ENCODE peak calls at places on chromosomes 13 and 19, in ten cellular contexts. E is C1 segment of cervical spinal cord; Z is heart right ventricle; T is stimulated activated CD8-positive, alpha-beta memory T cell treated with anti-CD3 and anti-CD28 coated beads, Interleukin-15, amount 100 ng/mL, for 4 hours; V is NAMALWA; I is stimulated activated CD4-positive, alpha-beta T cell treated with anti-CD3 and anti-CD28 coated beads, Interleukin-4, amount 100 ng/mL, for 1 hour; B is epithelial cell of esophagus; Y is cardiac muscle cell; J is NCI-H2029; O is NCI-H82. S is an unnamed sample.

GRCh38 chr19:30423481-30423880 is 51.3 kb downstream of the ZNF536 start:
- DNase-seq in Y (no peak), O (no peak), T (no peak), B (no peak), V (no peak), E (no peak), Z (peak), J (no peak), I (no peak), S (no peak)

GRCh38 chr13:98471895-98472294 is 105.0 kb downstream of the STK24 start:
- DNase-seq in Y (no peak), E (no peak), Z (peak), J (no peak), I (no peak), V (no peak), B (no peak), O (no peak), T (no peak), S (no peak)

GRCh38 chr19:21910318-21910717 is 74.3 kb upstream of the ZNF43 start:
- DNase-seq in Z (no peak), T (no peak), B (peak), O (no peak), I (no peak), Y (no peak), E (no peak), J (no peak), V (no peak), S (no peak)

GRCh38 chr19:18433735-18434398 is 4.1 kb downstream of the ISYNA1 start:
- DNase-seq in Y (peak), O (no peak), I (no peak), T (no peak), V (no peak), Z (no peak), E (no peak), J (no peak), B (no peak), S (no peak)

GRCh38 chr13:113115363-113116205 is 7.0 kb upstream of the F10 start:
- DNase-seq in I (no peak), T (no peak), J (no peak), E (no peak), B (no peak), Z (no peak), V (no peak), O (no peak), Y (no peak), S (no peak)

GRCh38 chr19:57559008-57559403 is 657 bp downstream of the ZNF550 start:
- DNase-seq in V (peak), Z (peak), E (no peak), Y (peak), O (peak), T (no peak), B (peak), J (no peak), I (peak), S (peak)

GRCh38 chr19:4759388-4760284 is 31.9 kb upstream of the FEM1A start:
- DNase-seq in V (peak), Z (peak), O (peak), I (peak), Y (peak), E (peak), J (peak), T (peak), B (peak), S (peak)

GRCh38 chr13:84279166-84279565 is 396.9 kb upstream of the SLITRK1 start:
- DNase-seq in Y (no peak), T (no peak), E (no peak), O (no peak), B (peak), I (no peak), J (no peak), V (no peak), Z (no peak), S (no peak)

GRCh38 chr19:17424743-17425365 is 5.0 kb downstream of the MVB12A start:
- DNase-seq in T (no peak), J (peak), I (no peak), O (peak), B (peak), V (peak), E (peak), Z (peak), Y (peak), S (peak)

GRCh38 chr19:46537136-46538097 is 41.8 kb upstream of the PNMA8B start:
- DNase-seq in J (peak), T (no peak), Y (peak), B (peak), E (no peak), O (peak), I (peak), V (peak), Z (peak), S (peak)

GRCh38 chr13:26425439-26426358 is 131.8 kb upstream of the WASF3 start:
- DNase-seq in V (no peak), T (no peak), Y (no peak), J (peak), Z (no peak), B (peak), I (no peak), E (no peak), O (no peak), S (no peak)

GRCh38 chr13:72508392-72508791 is 219.0 kb downstream of the MZT1 start:
- DNase-seq in V (no peak), I (no peak), B (no peak), T (no peak), E (no peak), O (peak), J (no peak), Y (no peak), Z (no peak), S (no peak)

GRCh38 chr19:53868091-53868891 is 608 bp downstream of the MYADM start:
- DNase-seq in Z (peak), B (peak), J (peak), V (peak), E (peak), T (no peak), I (peak), Y (peak), O (no peak), S (no peak)

GRCh38 chr13:94596575-94596971 is 621 bp upstream of the TGDS start:
- DNase-seq in V (no peak), J (no peak), I (no peak), B (no peak), Z (no peak), E (no peak), Y (no peak), O (no peak), T (no peak), S (no peak)

GRCh38 chr13:40933508-40933907 is 85.6 kb downstream of the ELF1 start:
- DNase-seq in E (no peak), J (no peak), O (no peak), T (no peak), I (no peak), Y (no peak), B (no peak), V (peak), Z (no peak), S (peak)

GRCh38 chr19:21851596-21852345 is 15.8 kb upstream of the ZNF43 start:
- DNase-seq in Z (peak), V (peak), O (peak), E (peak), Y (peak), B (peak), J (peak), T (peak), I (peak), S (peak)

GRCh38 chr13:26727633-26728032 is 33.0 kb downstream of the GPR12 start:
- DNase-seq in V (no peak), E (no peak), Z (no peak), T (no peak), I (no peak), J (no peak), B (peak), Y (no peak), O (no peak), S (no peak)

GRCh38 chr19:6218497-6219146 is 61.2 kb downstream of the MLLT1 start:
- DNase-seq in Z (peak), Y (peak), I (peak), J (peak), B (peak), T (peak), E (peak), O (peak), V (peak), S (peak)

GRCh38 chr19:38203197-38203596 is 20.8 kb downstream of the DPF1 start:
- DNase-seq in Z (no peak), I (no peak), Y (no peak), E (no peak), O (no peak), V (no peak), T (no peak), B (no peak), J (no peak), S (no peak)

GRCh38 chr13:42405665-42406390 is 133.9 kb downstream of the AKAP11 start:
- DNase-seq in V (peak), I (peak), B (peak), E (no peak), O (no peak), Z (no peak), T (no peak), J (no peak), Y (no peak), S (no peak)

GRCh38 chr13:77113496-77113895 is 86.5 kb upstream of the FBXL3 start:
- DNase-seq in O (no peak), B (no peak), E (no peak), Z (no peak), Y (no peak), V (no peak), I (no peak), T (no peak), J (no peak), S (no peak)

GRCh38 chr13:109914111-109914510 is 127.7 kb upstream of the IRS2 start:
- DNase-seq in B (no peak), O (no peak), E (no peak), I (no peak), Y (no peak), J (no peak), Z (no peak), V (no peak), T (no peak), S (no peak)

GRCh38 chr13:23999411-23999810 is 102.1 kb upstream of the C1QTNF9B start:
- DNase-seq in B (no peak), T (no peak), I (no peak), E (no peak), J (no peak), Z (no peak), Y (no peak), V (no peak), O (peak), S (no peak)

GRCh38 chr13:48216204-48216711 is 16.7 kb upstream of the ITM2B start:
- DNase-seq in O (no peak), J (no peak), Y (no peak), Z (no peak), T (no peak), I (no peak), E (no peak), B (no peak), V (no peak), S (no peak)

GRCh38 chr19:48967346-48968178 is 2.5 kb downstream of the FTL start:
- DNase-seq in Y (no peak), E (peak), Z (no peak), O (no peak), V (peak), I (no peak), B (peak), T (no peak), J (no peak), S (no peak)

GRCh38 chr19:3752492-3752891 is 9.0 kb downstream of the APBA3 start:
- DNase-seq in E (no peak), Z (no peak), Y (no peak), J (no peak), T (no peak), V (no peak), O (no peak), B (no peak), I (no peak), S (no peak)

GRCh38 chr13:84137292-84137691 is 255.0 kb upstream of the SLITRK1 start:
- DNase-seq in T (peak), V (peak), E (no peak), Y (no peak), B (no peak), Z (no peak), O (no peak), I (peak), J (no peak), S (no peak)

GRCh38 chr13:42477588-42478190 is 96.3 kb upstream of the TNFSF11 start:
- DNase-seq in Z (no peak), Y (no peak), J (no peak), O (no peak), V (no peak), T (no peak), B (no peak), I (no peak), E (no peak), S (no peak)

GRCh38 chr19:47068876-47069406 is 20.5 kb upstream of the TMEM160 start:
- DNase-seq in T (no peak), J (no peak), I (no peak), Z (no peak), Y (no peak), E (no peak), V (no peak), B (no peak), O (no peak), S (no peak)

GRCh38 chr13:111153977-111154332 is 38.8 kb downstream of the ARHGEF7 start:
- DNase-seq in B (no peak), T (no peak), Z (peak), I (no peak), E (peak), Y (no peak), O (peak), J (no peak), V (peak), S (peak)

GRCh38 chr13:44763604-44764311 is 187.6 kb upstream of the TSC22D1 start:
- DNase-seq in E (peak), Z (peak), O (no peak), T (no peak), Y (no peak), I (no peak), J (no peak), B (peak), V (no peak), S (no peak)

GRCh38 chr19:8635422-8635821 is 5.0 kb downstream of the NFILZ start:
- DNase-seq in V (no peak), E (no peak), O (no peak), J (no peak), Y (no peak), I (no peak), B (no peak), Z (no peak), T (no peak), S (no peak)

GRCh38 chr13:109154546-109154945 is 525.1 kb downstream of the MYO16 start:
- DNase-seq in Z (no peak), Y (no peak), E (no peak), J (no peak), I (no peak), T (no peak), B (peak), V (no peak), O (no peak), S (no peak)